ENCODE peak calls at places on chromosomes 3 and 15, in nine cellular contexts. G is effector memory CD8-positive, alpha-beta T cell; S is activated CD4-positive, alpha-beta T cell treated with anti-CD3 and anti-CD28 coated beads, Interleukin-2, amount 50 U/mL, for 4 hours; Q is activated T-cell treated with anti-CD3 and anti-CD28 coated beads for 24 hours; N is K562; U is stimulated activated CD4-positive, alpha-beta T cell treated with anti-CD3 and anti-CD28 coated beads, Interleukin-15, amount 100 ng/mL, for 48 hours; H is activated naive CD8-positive, alpha-beta T cell treated with anti-CD3 and anti-CD28 coated beads, Interleukin-2, amount 10 ng/mL, durations not matched to agents 7 days and 5 days; I is CD4-positive, alpha-beta T cell; V is fibroblast of mammary gland. P is an unnamed sample.

GRCh38 chr3:140391041-140391440 is 286.8 kb upstream of the TRIM42 start:
- DNase-seq in G (no peak), S (no peak), Q (no peak), N (peak), U (no peak), H (no peak), I (no peak), V (no peak), P (no peak)

GRCh38 chr3:194133661-194134230 is 2.2 kb upstream of the HES1 start:
- DNase-seq in G (no peak), S (no peak), Q (no peak), N (peak), U (no peak), H (no peak), I (no peak), V (peak), P (no peak)

GRCh38 chr15:101494251-101494796 is 4.8 kb upstream of the PCSK6 start:
- DNase-seq in G (no peak), S (no peak), Q (no peak), N (no peak), U (no peak), H (no peak), I (no peak), V (no peak), P (no peak)

GRCh38 chr3:171455603-171456550 is 4.3 kb downstream of the TNIK start:
- DNase-seq in G (no peak), S (no peak), Q (no peak), N (no peak), U (no peak), H (no peak), I (no peak), V (no peak), P (no peak)

GRCh38 chr3:65833761-65834505 is 204.8 kb downstream of the MAGI1 start:
- DNase-seq in G (no peak), S (no peak), Q (no peak), N (no peak), U (no peak), H (no peak), I (no peak), V (peak), P (no peak)

GRCh38 chr3:186953011-186953487 is 22.7 kb downstream of the ST6GAL1 start:
- DNase-seq in G (no peak), S (no peak), Q (no peak), N (no peak), U (no peak), H (no peak), I (no peak), V (no peak), P (no peak)

GRCh38 chr3:27591321-27591711 is 107.1 kb upstream of the SLC4A7 start:
- DNase-seq in G (no peak), S (no peak), Q (no peak), N (no peak), U (no peak), H (no peak), I (no peak), V (no peak), P (no peak)

GRCh38 chr3:138471481-138471880 is 37.1 kb downstream of the ESYT3 start:
- DNase-seq in G (no peak), S (no peak), Q (no peak), N (no peak), U (no peak), H (no peak), I (no peak), V (no peak), P (no peak)

GRCh38 chr3:53940651-53941050 is 49.0 kb upstream of the SELENOK start:
- DNase-seq in G (no peak), S (no peak), Q (no peak), N (no peak), U (no peak), H (no peak), I (no peak), V (no peak), P (no peak)

GRCh38 chr15:54082836-54083492 is 104.7 kb downstream of the UNC13C start:
- DNase-seq in G (no peak), S (no peak), Q (no peak), N (peak), U (no peak), H (no peak), I (no peak), V (peak), P (peak)

GRCh38 chr3:184635126-184635525 is 73.5 kb downstream of the EPHB3 start:
- DNase-seq in G (no peak), S (no peak), Q (no peak), N (no peak), U (no peak), H (no peak), I (no peak), V (no peak), P (no peak)

GRCh38 chr3:86865506-86865905 is 125.4 kb downstream of the VGLL3 start:
- DNase-seq in G (no peak), S (no peak), Q (no peak), N (no peak), U (no peak), H (no peak), I (no peak), V (peak), P (no peak)

GRCh38 chr3:72223116-72223515 is 438.2 kb upstream of the PROK2 start:
- DNase-seq in G (no peak), S (no peak), Q (no peak), N (no peak), U (no peak), H (no peak), I (no peak), V (peak), P (no peak)

GRCh38 chr15:85661859-85662258 is 132.9 kb downstream of the KLHL25 start:
- DNase-seq in G (no peak), S (no peak), Q (no peak), N (no peak), U (no peak), H (no peak), I (no peak), V (no peak), P (no peak)

GRCh38 chr15:31171731-31172130 is 70.2 kb upstream of the TRPM1 start:
- DNase-seq in G (no peak), S (no peak), Q (no peak), N (no peak), U (no peak), H (no peak), I (no peak), V (no peak), P (no peak)

P was measured in HuH-7.